ENCODE peak calls at places on chromosomes 5 and 9, in six cellular contexts. F is skeletal muscle cell, X is fibroblast of lung, S is HuH-7, K is iPS DF 19.7, A is mesothelial cell of epicardium. Y is an unnamed sample.

GRCh38 chr5:93954421-93955069 is 213.1 kb upstream of the POU5F2 start:
- DNase-seq in F (no peak), X (no peak), S (no peak), K (no peak), A (no peak), Y (no peak)

GRCh38 chr9:107645464-107645833 is 155.9 kb upstream of the KLF4 start:
- DNase-seq in F (no peak), X (no peak), S (no peak), K (no peak), A (no peak), Y (no peak)

GRCh38 chr5:50751064-50751657 is 84.7 kb downstream of the PARP8 start:
- DNase-seq in F (no peak), X (peak; percentile 74), S (peak; percentile 26), K (no peak), A (no peak), Y (no peak)

GRCh38 chr5:144356489-144356888 is 185.8 kb downstream of the KCTD16 start:
- DNase-seq in F (no peak), X (no peak), S (no peak), K (peak; percentile 28), A (no peak), Y (no peak)

GRCh38 chr5:29079771-29080170 is 2041.4 kb upstream of the CDH9 start:
- DNase-seq in F (no peak), X (no peak), S (no peak), K (peak; percentile 20), A (no peak), Y (peak; percentile 24)

GRCh38 chr5:18797241-18797640 is 1163.0 kb downstream of the TAF11L14 start:
- DNase-seq in F (no peak), X (no peak), S (no peak), K (peak; percentile 17), A (no peak), Y (no peak)

GRCh38 chr9:109248133-109248581 is 72.7 kb downstream of the EPB41L4B start:
- DNase-seq in F (no peak), X (peak; percentile 20), S (peak; percentile 66), K (no peak), A (no peak), Y (no peak)

GRCh38 chr5:173334808-173335207 is 6.6 kb upstream of the STC2 start:
- DNase-seq in F (no peak), X (peak; percentile 56), S (no peak), K (no peak), A (no peak), Y (no peak)

GRCh38 chr9:8874482-8874881 is 1074.9 kb upstream of the DMAC1 start:
- DNase-seq in F (no peak), X (no peak), S (no peak), K (no peak), A (no peak), Y (no peak)

GRCh38 chr9:128333368-128333969 is 6.9 kb upstream of the SLC27A4 start:
- DNase-seq in F (no peak), X (no peak), S (no peak), K (no peak), A (no peak), Y (no peak)

GRCh38 chr9:113493080-113493615 is 29.6 kb downstream of the RGS3 start:
- DNase-seq in F (no peak), X (no peak), S (no peak), K (no peak), A (no peak), Y (no peak)

GRCh38 chr5:149645236-149645635 is 63.9 kb downstream of the ARHGEF37 start:
- DNase-seq in F (no peak), X (no peak), S (no peak), K (no peak), A (no peak), Y (no peak)

GRCh38 chr5:51650824-51651223 is 267.6 kb downstream of the ISL1 start:
- DNase-seq in F (no peak), X (no peak), S (no peak), K (no peak), A (no peak), Y (no peak)

GRCh38 chr9:129273136-129273895 is 95.3 kb upstream of the IER5L start:
- DNase-seq in F (no peak), X (no peak), S (no peak), K (no peak), A (no peak), Y (no peak)

GRCh38 chr9:7665874-7666273 is 133.7 kb downstream of the DMAC1 start:
- DNase-seq in F (no peak), X (no peak), S (no peak), K (no peak), A (no peak), Y (no peak)

GRCh38 chr9:94178927-94179326 is 80.2 kb upstream of the ZNF169 start:
- DNase-seq in F (no peak), X (no peak), S (no peak), K (no peak), A (no peak), Y (no peak)

GRCh38 chr9:113930384-113930783 is 54.3 kb downstream of the ZNF618 start:
- DNase-seq in F (no peak), X (no peak), S (no peak), K (no peak), A (peak; percentile 14), Y (no peak)

GRCh38 chr5:54701179-54701578 is 183.6 kb downstream of the SNX18 start:
- DNase-seq in F (peak; percentile 92), X (peak; percentile 98), S (no peak), K (no peak), A (no peak), Y (no peak)

GRCh38 chr5:175895701-175896102 is 24.3 kb downstream of the CPLX2 start:
- DNase-seq in F (no peak), X (no peak), S (no peak), K (no peak), A (no peak), Y (no peak)

GRCh38 chr5:10735569-10736255 is 25.3 kb downstream of the DAP start:
- DNase-seq in F (no peak), X (no peak), S (no peak), K (no peak), A (no peak), Y (no peak)

GRCh38 chr5:153456354-153456753 is 34.1 kb upstream of the GRIA1 start:
- DNase-seq in F (no peak), X (no peak), S (no peak), K (no peak), A (no peak), Y (no peak)

GRCh38 chr9:121281614-121282291 is 13.8 kb downstream of the GSN start:
- DNase-seq in F (no peak), X (peak; percentile 64), S (no peak), K (no peak), A (no peak), Y (no peak)

GRCh38 chr5:158751961-158752655 is 347.6 kb downstream of the EBF1 start:
- DNase-seq in F (no peak), X (no peak), S (no peak), K (no peak), A (no peak), Y (no peak)

Y was measured in glutamatergic neuron.